ENCODE peak calls at places on chromosomes 11 and 22, in nine cellular contexts. D is astrocyte of the spinal cord, N is AG10803, Y is foreskin fibroblast, Q is kidney, W is dorsolateral prefrontal cortex, O is A549, F is psoas muscle, X is brain microvascular endothelial cell. C is an unnamed sample.

GRCh38 chr11:74388678-74389327 is 9.4 kb downstream of the PGM2L1 start:
- DNase-seq in Y (peak; percentile 75), W (no peak), X (peak; percentile 17), Q (no peak), O (peak; percentile 45), N (peak; percentile 46), D (peak; percentile 57), F (no peak), C (no peak)

GRCh38 chr22:32444068-32444467 is 20.2 kb downstream of the BPIFC start:
- DNase-seq in N (no peak), O (peak; percentile 59), Q (no peak), X (no peak), D (no peak), W (no peak), F (no peak), Y (peak; percentile 10), C (peak; percentile 16)

GRCh38 chr11:75428989-75429640 is 3.9 kb downstream of the KLHL35 start:
- DNase-seq in D (no peak), F (peak; percentile 3), N (no peak), O (no peak), X (no peak), Y (no peak), Q (no peak), W (no peak), C (no peak)

GRCh38 chr11:19276859-19277808 is 36.4 kb upstream of the E2F8 start:
- DNase-seq in Q (no peak), F (no peak), W (no peak), Y (no peak), X (peak; percentile 6), N (no peak), O (peak; percentile 67), D (no peak), C (peak; percentile 70)

GRCh38 chr11:105244157-105244820 is 104.7 kb upstream of the CARD18 start:
- DNase-seq in W (no peak), Y (peak; percentile 93), Q (no peak), N (peak; percentile 94), F (no peak), D (peak; percentile 90), O (peak; percentile 71), X (peak; percentile 94), C (peak; percentile 88)

GRCh38 chr11:118232659-118233058 is 7.8 kb upstream of the JAML start:
- DNase-seq in Q (no peak), W (no peak), O (no peak), Y (no peak), X (no peak), D (no peak), N (no peak), F (no peak), C (no peak)

GRCh38 chr11:83119216-83119615 is 37.7 kb upstream of the PCF11 start:
- DNase-seq in N (no peak), W (no peak), Q (no peak), F (no peak), O (no peak), D (no peak), X (no peak), Y (no peak), C (no peak)

GRCh38 chr22:37276771-37277170 is 5.5 kb upstream of the CYTH4 start:
- DNase-seq in Q (peak; percentile 32), X (peak; percentile 18), N (no peak), W (no peak), F (no peak), D (no peak), Y (peak; percentile 49), O (no peak), C (no peak)

GRCh38 chr22:17945156-17945850 is 79.1 kb downstream of the MICAL3 start:
- DNase-seq in F (no peak), D (no peak), W (no peak), O (no peak), Q (no peak), X (no peak), Y (no peak), N (no peak), C (no peak)

GRCh38 chr11:2934611-2935239 is 5.5 kb upstream of the PHLDA2 start:
- DNase-seq in Y (no peak), Q (no peak), D (no peak), F (no peak), X (no peak), W (no peak), N (no peak), O (no peak), C (no peak)

GRCh38 chr22:17974087-17974486 is 50.3 kb downstream of the MICAL3 start:
- DNase-seq in Y (peak; percentile 33), Q (no peak), X (no peak), F (no peak), O (no peak), N (peak; percentile 54), D (no peak), W (no peak), C (no peak)

GRCh38 chr11:46330887-46331652 is 16.2 kb upstream of the DGKZ start:
- DNase-seq in W (no peak), O (no peak), Y (no peak), N (no peak), D (no peak), F (no peak), X (no peak), Q (no peak), C (no peak)
- H3K4me3 ChIP-seq in W (no peak overlapping the region), O (no peak overlapping the region), Y (no peak overlapping the region), N (no peak overlapping the region), D (no peak overlapping the region), F (no peak overlapping the region), X (no peak overlapping the region), Q (no peak overlapping the region), C (no peak overlapping the region)

GRCh38 chr11:57663975-57664374 is 3.9 kb upstream of the ZDHHC5 start:
- DNase-seq in X (no peak), Q (no peak), D (no peak), Y (no peak), F (no peak), N (no peak), W (no peak), O (no peak), C (no peak)

GRCh38 chr11:57667065-57667714 is 724 bp upstream of the ZDHHC5 start:
- DNase-seq in X (peak; percentile 98), O (peak; percentile 99), F (peak; percentile 97), N (peak; percentile 100), Y (peak; percentile 99), D (peak; percentile 99), W (peak; percentile 98), Q (peak; percentile 100), C (peak; percentile 97)

GRCh38 chr11:57659669-57660068 is 2.1 kb downstream of the CLP1 start:
- DNase-seq in Q (peak; percentile 56), Y (no peak), D (no peak), W (no peak), N (no peak), F (no peak), X (no peak), O (no peak), C (no peak)

GRCh38 chr11:57658023-57658361 is 430 bp downstream of the CLP1 start:
- DNase-seq in X (no peak), Q (no peak), F (no peak), D (no peak), N (no peak), W (no peak), O (no peak), Y (no peak), C (no peak)

GRCh38 chr11:57662893-57663292 is 5.0 kb upstream of the ZDHHC5 start:
- DNase-seq in N (no peak), F (no peak), O (peak; percentile 49), Q (no peak), D (no peak), Y (peak; percentile 27), W (no peak), X (no peak), C (no peak)
- TF ChIP-seq CTCF in N (peak; percentile 2), F (no peak), O (no peak), Q (no peak), D (no peak), Y (no peak), W (no peak), X (no peak), C (peak; percentile 52)

GRCh38 chr22:24503137-24503850 is 8.2 kb downstream of the UPB1 start:
- DNase-seq in N (peak; percentile 56), X (peak; percentile 68), O (peak; percentile 36), W (peak; percentile 49), D (peak; percentile 48), Y (peak; percentile 72), Q (peak; percentile 77), F (peak; percentile 52), C (no peak)
- H3K4me3 ChIP-seq in N (no peak overlapping the region), X (no peak overlapping the region), O (no peak overlapping the region), W (no peak overlapping the region), D (no peak overlapping the region), Y (no peak overlapping the region), Q (no peak overlapping the region), F (no peak overlapping the region), C (no peak overlapping the region)

GRCh38 chr22:42880815-42881214 is 23.7 kb upstream of the ARFGAP3 start:
- DNase-seq in O (no peak), W (no peak), X (no peak), Q (no peak), D (no peak), F (no peak), N (no peak), Y (no peak), C (no peak)
- TF ChIP-seq CTCF in O (peak; percentile 17), W (no peak), X (peak; percentile 54), Q (no peak), D (peak; percentile 37), F (peak; percentile 8), N (no peak), Y (peak; percentile 9), C (no peak)